ENCODE peak calls at places on chromosomes 2 and 18, in five cellular contexts. Y is neuronal stem cell, G is H1, S is mesendoderm, P is mesenchymal stem cell. N is an unnamed sample.

GRCh38 chr2:68994864-68995263 is 18.1 kb upstream of the ANTXR1 start:
- DNase-seq in Y (no peak), G (no peak), S (peak; percentile 51), P (no peak), N (peak; percentile 33)

GRCh38 chr2:152550386-152550785 is 166.9 kb downstream of the PRPF40A start:
- DNase-seq in Y (no peak), G (no peak), S (no peak), P (no peak), N (peak; percentile 37)

GRCh38 chr2:186605041-186605440 is 15.2 kb downstream of the ITGAV start:
- DNase-seq in Y (no peak), G (no peak), S (peak; percentile 70), P (peak; percentile 26), N (no peak)

GRCh38 chr2:43051316-43051715 is 175.1 kb downstream of the ZFP36L2 start:
- DNase-seq in Y (no peak), G (no peak), S (no peak), P (peak; percentile 70), N (peak; percentile 74)

GRCh38 chr18:76824754-76825153 is 2.4 kb downstream of the ZNF236 start:
- DNase-seq in Y (no peak), G (no peak), S (no peak), P (no peak), N (no peak)

GRCh38 chr2:190841707-190842505 is 38.7 kb upstream of the GLS start:
- DNase-seq in Y (no peak), G (no peak), S (no peak), P (no peak), N (peak; percentile 69)

GRCh38 chr18:60686142-60686541 is 313.6 kb upstream of the MC4R start:
- DNase-seq in Y (no peak), G (no peak), S (peak; percentile 35), P (no peak), N (no peak)

GRCh38 chr2:142415461-142415860 is 284.6 kb upstream of the LRP1B start:
- DNase-seq in Y (no peak), G (no peak), S (no peak), P (no peak), N (no peak)

GRCh38 chr2:150482667-150483260 is 4.7 kb downstream of the RND3 start:
- DNase-seq in Y (no peak), G (no peak), S (no peak), P (peak; percentile 52), N (peak; percentile 18)

GRCh38 chr2:112714836-112715631 is 5.8 kb upstream of the NT5DC4 start:
- DNase-seq in Y (no peak), G (no peak), S (no peak), P (peak; percentile 58), N (peak; percentile 61)

GRCh38 chr2:9269295-9269694 is 62.7 kb downstream of the ASAP2 start:
- DNase-seq in Y (no peak), G (no peak), S (no peak), P (no peak), N (no peak)
- H3K18ac ChIP-seq in Y (peak overlapping the region; percentile 86), G (no peak overlapping the region), S (no peak overlapping the region), P (no peak overlapping the region), N (no peak overlapping the region)

DNA sequence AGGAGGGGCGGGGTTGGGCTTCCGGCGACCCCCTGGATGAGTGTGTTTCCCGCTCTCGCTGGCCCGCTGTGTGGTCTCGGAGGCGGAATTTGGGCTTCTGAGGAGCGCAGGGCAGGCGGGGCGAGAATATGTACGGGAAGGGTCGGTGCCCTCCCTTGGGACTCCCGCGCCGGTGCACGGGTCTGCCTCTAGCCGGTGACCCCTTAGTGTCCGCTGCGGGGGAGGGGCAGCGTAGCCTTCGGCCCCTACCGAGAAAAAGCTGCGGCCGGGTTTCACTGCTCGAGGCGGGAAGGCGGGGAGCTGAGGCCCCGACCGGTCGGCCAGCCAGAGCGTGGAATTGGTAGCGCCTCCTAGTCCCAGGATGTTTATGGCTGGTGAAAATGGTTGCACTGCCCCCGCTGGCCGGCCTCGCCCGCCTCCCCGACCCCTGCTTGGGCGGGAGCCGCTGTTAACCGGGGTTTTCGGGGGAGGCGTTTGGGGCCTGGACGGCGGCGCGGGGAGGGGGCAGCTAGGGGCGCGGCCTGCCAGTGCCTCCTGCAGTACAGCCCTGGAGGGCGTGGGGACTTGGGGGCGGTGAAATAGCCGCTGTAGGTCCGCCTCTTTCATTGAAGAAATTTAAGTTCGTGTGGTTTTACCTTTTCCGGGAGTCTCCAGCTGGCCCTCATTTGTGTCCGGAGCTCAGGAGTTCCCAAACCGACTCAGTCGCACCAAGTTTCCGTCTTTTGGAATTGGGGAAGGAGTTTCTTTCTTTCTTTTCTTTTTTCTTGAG is at the start of gene UGP2:
- DNase-seq in Y (peak; percentile 88), G (peak; percentile 86), S (peak; percentile 98), P (peak; percentile 96), N (peak; percentile 92)
- H2BK15ac ChIP-seq in Y (peak within 1 kb of the TSS; percentile 21), G (no peak within 1 kb of the TSS), S (no peak within 1 kb of the TSS), P (peak within 1 kb of the TSS; percentile 91), N (peak within 1 kb of the TSS; percentile 71)

GRCh38 chr2:160156084-160156483 is 44.0 kb downstream of the ITGB6 start:
- DNase-seq in Y (no peak), G (no peak), S (peak; percentile 81), P (no peak), N (no peak)

GRCh38 chr2:160157861-160158813 is 41.9 kb downstream of the ITGB6 start:
- DNase-seq in Y (no peak), G (no peak), S (peak; percentile 85), P (peak; percentile 31), N (peak; percentile 37)

GRCh38 chr2:160156665-160157064 is 43.4 kb downstream of the ITGB6 start:
- DNase-seq in Y (no peak), G (no peak), S (no peak), P (peak; percentile 72), N (peak; percentile 83)
- H3K18ac ChIP-seq in Y (no peak overlapping the region), G (no peak overlapping the region), S (no peak overlapping the region), P (no peak overlapping the region), N (no peak overlapping the region)

GRCh38 chr2:238104071-238104511 is 4.0 kb downstream of the ESPNL start:
- DNase-seq in Y (no peak), G (no peak), S (no peak), P (no peak), N (no peak)

GRCh38 chr2:238103465-238104070 is 3.4 kb downstream of the ESPNL start:
- DNase-seq in Y (no peak), G (no peak), S (no peak), P (no peak), N (no peak)

GRCh38 chr2:238106339-238106697 is 6.2 kb downstream of the ESPNL start:
- DNase-seq in Y (no peak), G (no peak), S (no peak), P (no peak), N (no peak)

GRCh38 chr2:238105506-238106338 is 5.6 kb downstream of the ESPNL start:
- DNase-seq in Y (no peak), G (no peak), S (no peak), P (no peak), N (no peak)

GRCh38 chr2:238104521-238105311 is 4.6 kb downstream of the ESPNL start:
- DNase-seq in Y (no peak), G (no peak), S (no peak), P (no peak), N (no peak)
- H2BK15ac ChIP-seq in Y (no peak overlapping the region), G (no peak overlapping the region), S (no peak overlapping the region), P (no peak overlapping the region), N (no peak overlapping the region)

GRCh38 chr2:20612835-20613341 is 38.0 kb downstream of the HS1BP3 start:
- DNase-seq in Y (no peak), G (no peak), S (no peak), P (no peak), N (no peak)
- H3K18ac ChIP-seq in Y (peak overlapping the region; percentile 57), G (no peak overlapping the region), S (no peak overlapping the region), P (peak overlapping the region; percentile 23), N (no peak overlapping the region)

GRCh38 chr2:215731108-215731507 is 282.2 kb downstream of the MREG start:
- DNase-seq in Y (no peak), G (no peak), S (no peak), P (no peak), N (no peak)
- H2BK15ac ChIP-seq in Y (no peak overlapping the region), G (no peak overlapping the region), S (no peak overlapping the region), P (no peak overlapping the region), N (no peak overlapping the region)

DNA sequence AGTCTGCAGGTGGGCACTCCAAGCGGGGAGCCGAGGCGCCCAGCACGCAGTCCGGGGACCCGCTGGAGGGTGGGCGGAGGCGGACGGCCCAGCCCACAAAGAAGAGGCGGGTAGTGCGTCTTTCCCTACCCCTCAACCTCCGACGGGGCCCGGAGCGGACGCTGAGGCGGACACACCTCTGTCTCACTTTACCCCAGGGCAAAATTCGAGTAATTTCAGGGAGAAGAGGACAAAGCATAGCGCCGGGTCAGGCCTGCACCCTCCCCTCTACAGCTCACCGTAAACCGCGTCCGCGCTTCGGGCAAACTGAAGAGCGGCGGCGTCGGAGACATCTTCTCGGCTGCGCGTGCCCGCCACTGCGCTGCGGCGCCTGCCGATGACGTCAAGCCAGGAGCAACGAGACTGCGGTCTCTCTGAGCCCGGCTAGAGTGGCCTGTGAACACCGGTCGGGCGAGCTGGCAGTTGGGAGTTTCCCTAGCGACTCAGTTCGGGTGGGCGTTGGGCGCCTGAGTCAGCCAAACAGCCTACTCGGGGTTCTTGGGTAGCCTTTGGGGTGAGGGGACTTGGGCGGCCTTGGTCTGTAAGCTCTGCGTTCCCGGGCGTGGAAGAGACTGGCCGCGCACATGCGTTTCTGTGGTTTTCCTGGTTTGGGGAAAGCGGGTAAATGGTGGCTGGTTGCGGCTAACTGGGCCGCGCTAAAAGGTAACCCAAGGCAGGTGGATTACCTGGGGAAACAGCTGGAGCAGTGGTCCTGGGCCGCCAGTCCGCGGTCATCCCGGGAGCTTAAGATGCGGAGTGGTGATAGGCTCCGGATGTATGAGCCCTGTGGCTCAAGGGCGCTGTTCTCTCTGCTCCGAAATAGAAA is at the start of gene THOC1:
- DNase-seq in Y (peak; percentile 88), G (peak; percentile 62), S (peak; percentile 96), P (peak; percentile 95), N (peak; percentile 94)
- H3K18ac ChIP-seq in Y (peak within 1 kb of the TSS; percentile 96), G (peak within 1 kb of the TSS; percentile 88), S (peak within 1 kb of the TSS; percentile 71), P (peak within 1 kb of the TSS; percentile 94), N (peak within 1 kb of the TSS; percentile 62)